ENCODE peak calls at places on chromosomes 5 and 9, in eight cellular contexts. P, O, U, G, I, Y, L and N are unnamed samples.

GRCh38 chr5:115611873-115612272 is 9.6 kb upstream of the TICAM2 start:
- DNase-seq in P (no peak), O (no peak), U (no peak), G (no peak), I (no peak), Y (no peak), L (no peak), N (no peak)

GRCh38 chr9:133566817-133567216 is 32.3 kb downstream of the ADAMTSL2 start:
- DNase-seq in P (no peak), O (no peak), U (no peak), G (no peak), I (no peak), Y (no peak), L (no peak), N (no peak)

GRCh38 chr9:126519660-126520425 is 93.9 kb upstream of the LMX1B start:
- DNase-seq in P (no peak), O (no peak), U (no peak), G (no peak), I (no peak), Y (no peak), L (no peak), N (no peak)

GRCh38 chr5:43840424-43841232 is 237.6 kb downstream of the NNT start:
- DNase-seq in P (peak), O (no peak), U (no peak), G (no peak), I (no peak), Y (no peak), L (peak), N (no peak)

GRCh38 chr9:68808481-68808880 is 103.4 kb downstream of the PIP5K1B start:
- DNase-seq in P (no peak), O (no peak), U (no peak), G (no peak), I (no peak), Y (no peak), L (no peak), N (no peak)

GRCh38 chr5:153613143-153613542 is 122.7 kb downstream of the GRIA1 start:
- DNase-seq in P (no peak), O (no peak), U (no peak), G (no peak), I (no peak), Y (peak), L (no peak), N (no peak)

GRCh38 chr9:36136277-36136893 is at the start of gene GLIPR2:
- DNase-seq in P (peak), O (peak), U (peak), G (peak), I (peak), Y (peak), L (no peak), N (no peak)

GRCh38 chr5:192970-193831 is 1.9 kb downstream of the LRRC14B start:
- DNase-seq in P (no peak), O (no peak), U (no peak), G (no peak), I (no peak), Y (no peak), L (no peak), N (no peak)

GRCh38 chr5:148229840-148230239 is 8.5 kb upstream of the MARCOL start:
- DNase-seq in P (no peak), O (no peak), U (no peak), G (no peak), I (no peak), Y (no peak), L (no peak), N (no peak)

GRCh38 chr5:14039576-14039975 is 95.1 kb upstream of the DNAH5 start:
- DNase-seq in P (no peak), O (no peak), U (no peak), G (peak), I (no peak), Y (no peak), L (no peak), N (no peak)

GRCh38 chr9:85569988-85570387 is 171.8 kb downstream of the AGTPBP1 start:
- DNase-seq in P (no peak), O (no peak), U (no peak), G (no peak), I (no peak), Y (no peak), L (peak), N (no peak)

GRCh38 chr5:155260798-155261197 is 247.2 kb downstream of the KIF4B start:
- DNase-seq in P (no peak), O (no peak), U (no peak), G (no peak), I (no peak), Y (peak), L (no peak), N (no peak)

GRCh38 chr9:126420643-126421564 is 94.3 kb downstream of the MVB12B start:
- DNase-seq in P (no peak), O (no peak), U (no peak), G (no peak), I (no peak), Y (peak), L (no peak), N (no peak)

GRCh38 chr9:14730367-14730958 is 7.9 kb upstream of the CER1 start:
- DNase-seq in P (no peak), O (no peak), U (no peak), G (no peak), I (no peak), Y (no peak), L (peak), N (no peak)

GRCh38 chr5:151085517-151086031 is 4.7 kb upstream of the TNIP1 start:
- DNase-seq in P (peak), O (no peak), U (peak), G (no peak), I (no peak), Y (no peak), L (no peak), N (no peak)

GRCh38 chr5:132055808-132056609 is 4.4 kb upstream of the IL3 start:
- DNase-seq in P (no peak), O (no peak), U (no peak), G (no peak), I (no peak), Y (peak), L (no peak), N (peak)

GRCh38 chr5:104062495-104063377 is 500.1 kb upstream of the NUDT12 start:
- DNase-seq in P (no peak), O (peak), U (no peak), G (no peak), I (no peak), Y (no peak), L (no peak), N (no peak)

GRCh38 chr9:124551472-124552339 is 44.5 kb upstream of the NR5A1 start:
- DNase-seq in P (peak), O (peak), U (no peak), G (peak), I (peak), Y (peak), L (no peak), N (no peak)

GRCh38 chr5:113451797-113452196 is 17.0 kb upstream of the TSSK1B start:
- DNase-seq in P (no peak), O (no peak), U (no peak), G (no peak), I (no peak), Y (no peak), L (no peak), N (no peak)

GRCh38 chr9:137176302-137177182 is 4.7 kb upstream of the TMEM210 start:
- DNase-seq in P (no peak), O (no peak), U (no peak), G (no peak), I (no peak), Y (peak), L (no peak), N (no peak)

GRCh38 chr9:73595036-73595545 is 443.4 kb downstream of the ANXA1 start:
- DNase-seq in P (no peak), O (no peak), U (no peak), G (no peak), I (no peak), Y (no peak), L (no peak), N (no peak)

GRCh38 chr5:94693043-94693822 is 74.8 kb downstream of the SLF1 start:
- DNase-seq in P (no peak), O (no peak), U (no peak), G (peak), I (peak), Y (peak), L (peak), N (no peak)

GRCh38 chr9:87116492-87116891 is 169.2 kb upstream of the GAS1 start:
- DNase-seq in P (no peak), O (no peak), U (no peak), G (no peak), I (no peak), Y (no peak), L (no peak), N (no peak)

GRCh38 chr5:17070646-17071045 is 134.6 kb upstream of the MYO10 start:
- DNase-seq in P (no peak), O (no peak), U (no peak), G (no peak), I (no peak), Y (no peak), L (no peak), N (no peak)

GRCh38 chr9:17402309-17402708 is 176.6 kb upstream of the SH3GL2 start:
- DNase-seq in P (no peak), O (no peak), U (no peak), G (no peak), I (no peak), Y (peak), L (peak), N (no peak)

GRCh38 chr9:88923653-88924284 is 67.5 kb upstream of the S1PR3 start:
- DNase-seq in P (no peak), O (no peak), U (no peak), G (no peak), I (no peak), Y (no peak), L (no peak), N (no peak)

GRCh38 chr9:13750061-13750460 is 470.6 kb upstream of the MPDZ start:
- DNase-seq in P (no peak), O (no peak), U (no peak), G (peak), I (no peak), Y (no peak), L (no peak), N (no peak)

GRCh38 chr9:130981761-130982147 is 27.2 kb upstream of the LAMC3 start:
- DNase-seq in P (no peak), O (no peak), U (no peak), G (no peak), I (no peak), Y (peak), L (no peak), N (no peak)

GRCh38 chr9:113594484-113595299 is 131.2 kb downstream of the RGS3 start:
- DNase-seq in P (peak), O (no peak), U (peak), G (no peak), I (no peak), Y (no peak), L (no peak), N (no peak)

GRCh38 chr5:123401320-123401719 is 21.9 kb downstream of the CEP120 start:
- DNase-seq in P (no peak), O (no peak), U (no peak), G (no peak), I (no peak), Y (no peak), L (no peak), N (no peak)

GRCh38 chr5:96958977-96959376 is 23.1 kb downstream of the LNPEP start:
- DNase-seq in P (no peak), O (no peak), U (no peak), G (no peak), I (no peak), Y (no peak), L (no peak), N (no peak)

GRCh38 chr5:141848771-141849370 is 29.3 kb downstream of the PCDH1 start:
- DNase-seq in P (peak), O (no peak), U (peak), G (peak), I (no peak), Y (no peak), L (no peak), N (peak)

GRCh38 chr9:127116088-127116726 is 6.2 kb downstream of the ANGPTL2 start:
- DNase-seq in P (no peak), O (no peak), U (no peak), G (no peak), I (no peak), Y (no peak), L (no peak), N (no peak)

GRCh38 chr9:117622347-117622746 is 81.9 kb upstream of the TLR4 start:
- DNase-seq in P (no peak), O (no peak), U (no peak), G (no peak), I (no peak), Y (peak), L (no peak), N (no peak)